ENCODE peak calls at places on chromosomes 7 and 10, in seven cellular contexts. One of them, this sample, is unnamed.

GRCh38 chr10:6770846-6771245 is 190.8 kb upstream of the PRKCQ start:
- DNase-seq in activated naive CD8-positive, alpha-beta T cell treated with anti-CD3 and anti-CD28 coated beads for 36 hours: no peak
- DNase-seq in activated T-cell treated with anti-CD3 and anti-CD28 coated beads, Interleukin-2, amount 50 U/mL, for 72 hours: no peak
- DNase-seq in KBM-7: no peak
- DNase-seq in fibroblast of the aortic adventitia: no peak
- DNase-seq in smooth muscle cell of the brain vasculature: no peak
- DNase-seq in tibial artery: no peak
- DNase-seq in this sample: no peak

GRCh38 chr10:129305046-129305445 is 162.0 kb upstream of the MGMT start:
- DNase-seq in tibial artery: no peak
- DNase-seq in activated T-cell treated with anti-CD3 and anti-CD28 coated beads, Interleukin-2, amount 50 U/mL, for 72 hours: no peak
- DNase-seq in fibroblast of the aortic adventitia: no peak
- DNase-seq in activated naive CD8-positive, alpha-beta T cell treated with anti-CD3 and anti-CD28 coated beads for 36 hours: no peak
- DNase-seq in KBM-7: no peak
- DNase-seq in smooth muscle cell of the brain vasculature: no peak
- DNase-seq in this sample: no peak

GRCh38 chr7:12303096-12303495 is 92.0 kb downstream of the TMEM106B start:
- DNase-seq in fibroblast of the aortic adventitia: no peak
- DNase-seq in tibial artery: no peak
- DNase-seq in KBM-7: no peak
- DNase-seq in activated T-cell treated with anti-CD3 and anti-CD28 coated beads, Interleukin-2, amount 50 U/mL, for 72 hours: no peak
- DNase-seq in smooth muscle cell of the brain vasculature: no peak
- DNase-seq in activated naive CD8-positive, alpha-beta T cell treated with anti-CD3 and anti-CD28 coated beads for 36 hours: no peak
- DNase-seq in this sample: no peak

GRCh38 chr7:20991544-20991943 is 204.9 kb upstream of the SP8 start:
- DNase-seq in smooth muscle cell of the brain vasculature: no peak
- DNase-seq in KBM-7: no peak
- DNase-seq in fibroblast of the aortic adventitia: no peak
- DNase-seq in activated naive CD8-positive, alpha-beta T cell treated with anti-CD3 and anti-CD28 coated beads for 36 hours: no peak
- DNase-seq in tibial artery: no peak
- DNase-seq in activated T-cell treated with anti-CD3 and anti-CD28 coated beads, Interleukin-2, amount 50 U/mL, for 72 hours: no peak
- DNase-seq in this sample: no peak

GRCh38 chr10:70816220-70816894 is 609 bp downstream of the SGPL1 start:
- DNase-seq in smooth muscle cell of the brain vasculature: peak
- DNase-seq in fibroblast of the aortic adventitia: peak
- DNase-seq in activated T-cell treated with anti-CD3 and anti-CD28 coated beads, Interleukin-2, amount 50 U/mL, for 72 hours: peak
- DNase-seq in activated naive CD8-positive, alpha-beta T cell treated with anti-CD3 and anti-CD28 coated beads for 36 hours: peak
- DNase-seq in KBM-7: peak
- DNase-seq in tibial artery: peak
- DNase-seq in this sample: peak

GRCh38 chr7:98628916-98629525 is 11.9 kb downstream of the NPTX2 start:
- DNase-seq in fibroblast of the aortic adventitia: no peak
- DNase-seq in activated naive CD8-positive, alpha-beta T cell treated with anti-CD3 and anti-CD28 coated beads for 36 hours: no peak
- DNase-seq in smooth muscle cell of the brain vasculature: no peak
- DNase-seq in tibial artery: no peak
- DNase-seq in KBM-7: peak
- DNase-seq in activated T-cell treated with anti-CD3 and anti-CD28 coated beads, Interleukin-2, amount 50 U/mL, for 72 hours: no peak
- DNase-seq in this sample: no peak

GRCh38 chr10:109386101-109386500 is 537.2 kb downstream of the XPNPEP1 start:
- DNase-seq in smooth muscle cell of the brain vasculature: no peak
- DNase-seq in activated T-cell treated with anti-CD3 and anti-CD28 coated beads, Interleukin-2, amount 50 U/mL, for 72 hours: no peak
- DNase-seq in KBM-7: no peak
- DNase-seq in activated naive CD8-positive, alpha-beta T cell treated with anti-CD3 and anti-CD28 coated beads for 36 hours: no peak
- DNase-seq in fibroblast of the aortic adventitia: no peak
- DNase-seq in tibial artery: no peak
- DNase-seq in this sample: no peak

GRCh38 chr10:62341419-62341818 is 32.8 kb upstream of the ZNF365 start:
- DNase-seq in tibial artery: no peak
- DNase-seq in KBM-7: no peak
- DNase-seq in fibroblast of the aortic adventitia: no peak
- DNase-seq in smooth muscle cell of the brain vasculature: no peak
- DNase-seq in activated naive CD8-positive, alpha-beta T cell treated with anti-CD3 and anti-CD28 coated beads for 36 hours: no peak
- DNase-seq in activated T-cell treated with anti-CD3 and anti-CD28 coated beads, Interleukin-2, amount 50 U/mL, for 72 hours: no peak
- DNase-seq in this sample: no peak

GRCh38 chr7:1708640-1709249 is 38.7 kb downstream of the ELFN1 start:
- DNase-seq in KBM-7: no peak
- DNase-seq in activated T-cell treated with anti-CD3 and anti-CD28 coated beads, Interleukin-2, amount 50 U/mL, for 72 hours: no peak
- DNase-seq in fibroblast of the aortic adventitia: no peak
- DNase-seq in smooth muscle cell of the brain vasculature: no peak
- DNase-seq in tibial artery: peak
- DNase-seq in activated naive CD8-positive, alpha-beta T cell treated with anti-CD3 and anti-CD28 coated beads for 36 hours: no peak
- DNase-seq in this sample: no peak

GRCh38 chr10:108735380-108735779 is 1187.9 kb downstream of the XPNPEP1 start:
- DNase-seq in smooth muscle cell of the brain vasculature: no peak
- DNase-seq in activated T-cell treated with anti-CD3 and anti-CD28 coated beads, Interleukin-2, amount 50 U/mL, for 72 hours: no peak
- DNase-seq in fibroblast of the aortic adventitia: peak
- DNase-seq in tibial artery: no peak
- DNase-seq in activated naive CD8-positive, alpha-beta T cell treated with anti-CD3 and anti-CD28 coated beads for 36 hours: no peak
- DNase-seq in KBM-7: no peak
- DNase-seq in this sample: no peak

GRCh38 chr7:101998904-101999236 is 181.4 kb downstream of the CUX1 start:
- DNase-seq in KBM-7: no peak
- DNase-seq in activated T-cell treated with anti-CD3 and anti-CD28 coated beads, Interleukin-2, amount 50 U/mL, for 72 hours: no peak
- DNase-seq in smooth muscle cell of the brain vasculature: no peak
- DNase-seq in activated naive CD8-positive, alpha-beta T cell treated with anti-CD3 and anti-CD28 coated beads for 36 hours: no peak
- DNase-seq in tibial artery: no peak
- DNase-seq in fibroblast of the aortic adventitia: no peak
- DNase-seq in this sample: no peak

GRCh38 chr7:106417273-106417902 is 132.6 kb upstream of the NAMPT start:
- DNase-seq in smooth muscle cell of the brain vasculature: no peak
- DNase-seq in fibroblast of the aortic adventitia: no peak
- DNase-seq in activated T-cell treated with anti-CD3 and anti-CD28 coated beads, Interleukin-2, amount 50 U/mL, for 72 hours: no peak
- DNase-seq in KBM-7: no peak
- DNase-seq in activated naive CD8-positive, alpha-beta T cell treated with anti-CD3 and anti-CD28 coated beads for 36 hours: no peak
- DNase-seq in tibial artery: no peak
- DNase-seq in this sample: no peak

GRCh38 chr7:79401254-79401653 is 52.2 kb downstream of the MAGI2 start:
- DNase-seq in activated T-cell treated with anti-CD3 and anti-CD28 coated beads, Interleukin-2, amount 50 U/mL, for 72 hours: no peak
- DNase-seq in smooth muscle cell of the brain vasculature: no peak
- DNase-seq in tibial artery: no peak
- DNase-seq in activated naive CD8-positive, alpha-beta T cell treated with anti-CD3 and anti-CD28 coated beads for 36 hours: no peak
- DNase-seq in KBM-7: no peak
- DNase-seq in fibroblast of the aortic adventitia: no peak
- DNase-seq in this sample: no peak

GRCh38 chr10:71187197-71187596 is 25.2 kb upstream of the UNC5B start:
- DNase-seq in KBM-7: no peak
- DNase-seq in smooth muscle cell of the brain vasculature: no peak
- DNase-seq in fibroblast of the aortic adventitia: no peak
- DNase-seq in activated naive CD8-positive, alpha-beta T cell treated with anti-CD3 and anti-CD28 coated beads for 36 hours: no peak
- DNase-seq in activated T-cell treated with anti-CD3 and anti-CD28 coated beads, Interleukin-2, amount 50 U/mL, for 72 hours: no peak
- DNase-seq in tibial artery: no peak
- DNase-seq in this sample: no peak

GRCh38 chr7:6691609-6692106 is 15.1 kb downstream of the ZNF12 start:
- DNase-seq in fibroblast of the aortic adventitia: peak
- DNase-seq in tibial artery: no peak
- DNase-seq in smooth muscle cell of the brain vasculature: no peak
- DNase-seq in KBM-7: peak
- DNase-seq in activated T-cell treated with anti-CD3 and anti-CD28 coated beads, Interleukin-2, amount 50 U/mL, for 72 hours: no peak
- DNase-seq in activated naive CD8-positive, alpha-beta T cell treated with anti-CD3 and anti-CD28 coated beads for 36 hours: no peak
- DNase-seq in this sample: no peak

GRCh38 chr10:4623757-4624420 is 202.1 kb upstream of the AKR1E2 start:
- DNase-seq in activated naive CD8-positive, alpha-beta T cell treated with anti-CD3 and anti-CD28 coated beads for 36 hours: no peak
- DNase-seq in smooth muscle cell of the brain vasculature: no peak
- DNase-seq in fibroblast of the aortic adventitia: peak
- DNase-seq in tibial artery: no peak
- DNase-seq in activated T-cell treated with anti-CD3 and anti-CD28 coated beads, Interleukin-2, amount 50 U/mL, for 72 hours: no peak
- DNase-seq in KBM-7: no peak
- DNase-seq in this sample: no peak

GRCh38 chr7:2721842-2722241 is 33.8 kb downstream of the AMZ1 start:
- DNase-seq in tibial artery: no peak
- DNase-seq in activated T-cell treated with anti-CD3 and anti-CD28 coated beads, Interleukin-2, amount 50 U/mL, for 72 hours: no peak
- DNase-seq in smooth muscle cell of the brain vasculature: no peak
- DNase-seq in fibroblast of the aortic adventitia: no peak
- DNase-seq in KBM-7: no peak
- DNase-seq in activated naive CD8-positive, alpha-beta T cell treated with anti-CD3 and anti-CD28 coated beads for 36 hours: no peak
- DNase-seq in this sample: no peak

GRCh38 chr7:102064361-102065025 is 222.2 kb upstream of the SH2B2 start:
- DNase-seq in activated T-cell treated with anti-CD3 and anti-CD28 coated beads, Interleukin-2, amount 50 U/mL, for 72 hours: no peak
- DNase-seq in fibroblast of the aortic adventitia: no peak
- DNase-seq in smooth muscle cell of the brain vasculature: no peak
- DNase-seq in tibial artery: no peak
- DNase-seq in KBM-7: peak
- DNase-seq in activated naive CD8-positive, alpha-beta T cell treated with anti-CD3 and anti-CD28 coated beads for 36 hours: no peak
- DNase-seq in this sample: no peak

GRCh38 chr10:102643346-102644065 is 773 bp upstream of the TRIM8 start:
- DNase-seq in fibroblast of the aortic adventitia: peak
- DNase-seq in activated naive CD8-positive, alpha-beta T cell treated with anti-CD3 and anti-CD28 coated beads for 36 hours: peak
- DNase-seq in KBM-7: peak
- DNase-seq in smooth muscle cell of the brain vasculature: no peak
- DNase-seq in tibial artery: peak
- DNase-seq in activated T-cell treated with anti-CD3 and anti-CD28 coated beads, Interleukin-2, amount 50 U/mL, for 72 hours: peak
- DNase-seq in this sample: peak

GRCh38 chr10:86481761-86482160 is 39.8 kb downstream of the WAPL start:
- DNase-seq in activated T-cell treated with anti-CD3 and anti-CD28 coated beads, Interleukin-2, amount 50 U/mL, for 72 hours: no peak
- DNase-seq in fibroblast of the aortic adventitia: no peak
- DNase-seq in activated naive CD8-positive, alpha-beta T cell treated with anti-CD3 and anti-CD28 coated beads for 36 hours: no peak
- DNase-seq in smooth muscle cell of the brain vasculature: no peak
- DNase-seq in tibial artery: no peak
- DNase-seq in KBM-7: no peak
- DNase-seq in this sample: no peak

GRCh38 chr10:100391163-100392002 is 44.4 kb downstream of the SCD start:
- DNase-seq in fibroblast of the aortic adventitia: no peak
- DNase-seq in KBM-7: no peak
- DNase-seq in smooth muscle cell of the brain vasculature: no peak
- DNase-seq in activated T-cell treated with anti-CD3 and anti-CD28 coated beads, Interleukin-2, amount 50 U/mL, for 72 hours: no peak
- DNase-seq in tibial artery: no peak
- DNase-seq in activated naive CD8-positive, alpha-beta T cell treated with anti-CD3 and anti-CD28 coated beads for 36 hours: no peak
- DNase-seq in this sample: no peak

GRCh38 chr7:636396-636795 is 90.1 kb upstream of the DNAAF5 start:
- DNase-seq in activated naive CD8-positive, alpha-beta T cell treated with anti-CD3 and anti-CD28 coated beads for 36 hours: no peak
- DNase-seq in smooth muscle cell of the brain vasculature: no peak
- DNase-seq in KBM-7: peak
- DNase-seq in fibroblast of the aortic adventitia: peak
- DNase-seq in tibial artery: peak
- DNase-seq in activated T-cell treated with anti-CD3 and anti-CD28 coated beads, Interleukin-2, amount 50 U/mL, for 72 hours: peak
- DNase-seq in this sample: peak

GRCh38 chr10:24208661-24209420 is at the start of gene KIAA1217:
- DNase-seq in tibial artery: no peak
- DNase-seq in fibroblast of the aortic adventitia: peak
- DNase-seq in activated T-cell treated with anti-CD3 and anti-CD28 coated beads, Interleukin-2, amount 50 U/mL, for 72 hours: peak
- DNase-seq in smooth muscle cell of the brain vasculature: no peak
- DNase-seq in activated naive CD8-positive, alpha-beta T cell treated with anti-CD3 and anti-CD28 coated beads for 36 hours: peak
- DNase-seq in KBM-7: no peak
- DNase-seq in this sample: no peak

GRCh38 chr10:119425102-119425880 is 117.2 kb downstream of the RGS10 start:
- DNase-seq in fibroblast of the aortic adventitia: no peak
- DNase-seq in KBM-7: no peak
- DNase-seq in activated naive CD8-positive, alpha-beta T cell treated with anti-CD3 and anti-CD28 coated beads for 36 hours: no peak
- DNase-seq in tibial artery: no peak
- DNase-seq in activated T-cell treated with anti-CD3 and anti-CD28 coated beads, Interleukin-2, amount 50 U/mL, for 72 hours: no peak
- DNase-seq in smooth muscle cell of the brain vasculature: no peak
- DNase-seq in this sample: no peak